ENCODE peak calls at places on chromosomes 4 and X, in seven cellular contexts. L is uterus, B is right lobe of liver, U is A549, D is GM12891, O is HCT116, P is suprapubic skin. R is an unnamed sample.

GRCh38 chr4:47106561-47106960 is 75.2 kb downstream of the GABRB1 start:
- DNase-seq in L (no peak), B (no peak), U (no peak), D (no peak), O (no peak), P (no peak), R (no peak)

GRCh38 chrX:11351375-11352295 is 58.4 kb downstream of the AMELX start:
- DNase-seq in L (peak), B (no peak), U (no peak), D (no peak), O (no peak), P (peak), R (peak)

GRCh38 chr4:61521451-61521850 is 321.3 kb downstream of the ADGRL3 start:
- DNase-seq in L (no peak), B (no peak), U (no peak), D (no peak), O (no peak), P (no peak), R (no peak)

GRCh38 chrX:12240491-12240890 is 102.2 kb downstream of the FRMPD4 start:
- DNase-seq in L (no peak), B (no peak), U (no peak), D (no peak), O (no peak), P (no peak), R (no peak)

GRCh38 chr4:103095080-103095479 is 4.6 kb downstream of the BDH2 start:
- DNase-seq in L (no peak), B (no peak), U (no peak), D (no peak), O (no peak), P (no peak), R (no peak)

GRCh38 chr4:127503111-127503510 is 129.6 kb upstream of the INTU start:
- DNase-seq in L (no peak), B (no peak), U (no peak), D (no peak), O (no peak), P (no peak), R (no peak)

GRCh38 chrX:120791013-120791643 is 84.5 kb downstream of the CT47B1 start:
- DNase-seq in L (peak), B (no peak), U (peak), D (no peak), O (peak), P (no peak), R (peak)

GRCh38 chr4:84877051-84877833 is 89.2 kb downstream of the WDFY3 start:
- DNase-seq in L (no peak), B (no peak), U (peak), D (no peak), O (no peak), P (no peak), R (no peak)

GRCh38 chrX:24990585-24990984 is 25.2 kb downstream of the ARX start:
- DNase-seq in L (no peak), B (no peak), U (no peak), D (no peak), O (no peak), P (no peak), R (no peak)

GRCh38 chr4:169208090-169208455 is 62.7 kb downstream of the SH3RF1 start:
- DNase-seq in L (no peak), B (no peak), U (no peak), D (no peak), O (no peak), P (no peak), R (no peak)

GRCh38 chr4:53682908-53683307 is 91.6 kb upstream of the LNX1 start:
- DNase-seq in L (no peak), B (no peak), U (no peak), D (no peak), O (no peak), P (no peak), R (no peak)

GRCh38 chrX:68935362-68935761 is 106.5 kb downstream of the EFNB1 start:
- DNase-seq in L (no peak), B (no peak), U (no peak), D (no peak), O (no peak), P (peak), R (no peak)

GRCh38 chr4:166482755-166483154 is 609.7 kb downstream of the TLL1 start:
- DNase-seq in L (no peak), B (no peak), U (no peak), D (no peak), O (no peak), P (no peak), R (no peak)

GRCh38 chrX:39905946-39906345 is 191.8 kb downstream of the BCOR start:
- DNase-seq in L (no peak), B (no peak), U (no peak), D (no peak), O (no peak), P (no peak), R (no peak)

GRCh38 chr4:53235547-53235946 is 130.3 kb downstream of the SCFD2 start:
- DNase-seq in L (no peak), B (no peak), U (no peak), D (no peak), O (no peak), P (no peak), R (no peak)

GRCh38 chrX:39639871-39640270 is 457.9 kb downstream of the BCOR start:
- DNase-seq in L (no peak), B (no peak), U (no peak), D (no peak), O (no peak), P (no peak), R (no peak)

GRCh38 chrX:155857561-155857960 is 23.6 kb upstream of the VAMP7 start:
- DNase-seq in L (no peak), B (no peak), U (peak), D (no peak), O (no peak), P (no peak), R (no peak)

GRCh38 chrX:12946838-12947544 is 27.9 kb upstream of the TMSB4X start:
- DNase-seq in L (peak), B (peak), U (peak), D (no peak), O (peak), P (peak), R (peak)

GRCh38 chr4:186021461-186022167 is 47.3 kb upstream of the TLR3 start:
- DNase-seq in L (no peak), B (no peak), U (peak), D (no peak), O (no peak), P (no peak), R (no peak)

GRCh38 chr4:141900841-141901240 is 264.5 kb downstream of the IL15 start:
- DNase-seq in L (no peak), B (no peak), U (no peak), D (no peak), O (no peak), P (no peak), R (no peak)

GRCh38 chr4:113604955-113605354 is 156.6 kb downstream of the CAMK2D start:
- DNase-seq in L (no peak), B (no peak), U (peak), D (no peak), O (no peak), P (no peak), R (no peak)

GRCh38 chrX:109889289-109890006 is 113.5 kb upstream of the TMEM164 start:
- DNase-seq in L (no peak), B (peak), U (no peak), D (no peak), O (no peak), P (no peak), R (no peak)

GRCh38 chr4:142160509-142160908 is 524.1 kb downstream of the IL15 start:
- DNase-seq in L (no peak), B (no peak), U (no peak), D (no peak), O (no peak), P (no peak), R (no peak)

GRCh38 chrX:135437867-135438733 is 16.4 kb downstream of the SMIM10L2A start:
- DNase-seq in L (no peak), B (no peak), U (peak), D (no peak), O (no peak), P (no peak), R (no peak)

GRCh38 chrX:46477435-46477834 is 67.8 kb downstream of the ZNF674 start:
- DNase-seq in L (no peak), B (no peak), U (no peak), D (no peak), O (no peak), P (no peak), R (peak)

GRCh38 chr4:38753021-38753806 is 29.6 kb downstream of the TLR10 start:
- DNase-seq in L (peak), B (no peak), U (peak), D (no peak), O (peak), P (peak), R (peak)

GRCh38 chr4:41132055-41132683 is 82.2 kb downstream of the APBB2 start:
- DNase-seq in L (no peak), B (peak), U (no peak), D (no peak), O (no peak), P (no peak), R (no peak)
- TF ChIP-seq POLR2A in L (no peak), B (no peak), U (no peak), D (no peak), O (no peak), P (no peak), R (no peak)

GRCh38 chrX:153951683-153952372 is 7.4 kb upstream of the RENBP start:
- DNase-seq in L (no peak), B (no peak), U (no peak), D (no peak), O (no peak), P (no peak), R (no peak)
- TF ChIP-seq POLR2A in L (no peak), B (no peak), U (no peak), D (no peak), O (no peak), P (no peak), R (no peak)

DNA sequence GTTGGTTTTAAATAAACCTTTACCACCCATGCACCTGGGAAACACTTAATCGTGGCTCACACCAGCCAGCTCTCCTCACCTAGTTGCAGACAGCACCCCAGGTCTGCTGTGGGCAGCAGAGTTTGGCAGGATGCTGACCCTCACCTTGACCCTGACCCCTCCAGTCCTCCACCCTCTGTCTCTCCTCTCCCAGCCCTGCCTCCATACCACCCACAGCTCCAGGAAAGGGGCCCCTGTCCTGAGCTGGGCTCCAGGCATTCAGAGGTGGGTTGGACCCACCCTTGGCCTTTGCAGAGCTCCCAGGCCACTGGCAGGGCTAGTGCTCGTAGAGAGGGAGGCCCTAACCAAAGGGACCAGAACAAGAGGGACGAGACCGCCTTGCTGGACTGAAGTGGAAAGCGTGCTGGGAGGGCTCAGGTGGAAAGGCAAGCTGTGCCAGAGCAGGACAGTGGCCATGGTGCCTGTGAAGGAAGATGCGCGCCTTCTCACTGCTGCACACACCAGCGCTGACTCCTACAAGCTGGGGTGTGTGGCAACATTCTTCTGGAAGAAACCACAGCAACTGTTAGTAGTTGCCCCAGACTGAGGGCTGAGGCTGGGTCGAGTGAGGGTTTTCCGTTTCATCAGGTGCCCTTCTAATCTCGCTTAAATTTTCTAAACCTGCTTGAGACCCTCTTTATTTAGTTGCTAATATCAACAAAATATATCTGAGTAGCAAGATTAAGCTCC is 10.7 kb upstream of the S100P start:
- DNase-seq in L (no peak), B (no peak), U (no peak), D (no peak), O (no peak), P (no peak), R (no peak)
- TF ChIP-seq POLR2A in L (no peak), B (no peak), U (no peak), D (no peak), O (no peak), P (no peak), R (no peak)

DNA sequence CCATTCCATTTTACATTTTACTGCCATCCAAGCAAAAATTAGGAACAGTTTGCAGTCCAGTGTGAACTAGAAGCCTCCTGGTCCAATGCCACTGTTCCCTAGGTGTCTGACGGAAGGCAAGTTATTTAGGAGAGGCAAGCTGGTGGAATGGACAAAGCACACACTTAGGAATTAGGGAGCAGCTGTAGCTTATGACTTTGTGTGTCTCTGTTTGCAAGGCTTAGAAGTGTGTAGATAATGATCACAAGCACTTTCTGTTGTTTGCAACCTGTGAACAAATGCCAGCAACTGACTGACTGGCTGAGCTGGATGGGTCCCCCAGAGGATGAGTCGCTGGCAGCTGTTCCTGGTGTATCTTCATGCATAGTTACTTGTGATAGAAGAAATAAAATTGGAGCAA is 64.1 kb upstream of the BEND4 start:
- DNase-seq in L (no peak), B (no peak), U (no peak), D (no peak), O (no peak), P (no peak), R (no peak)
- TF ChIP-seq POLR2A in L (no peak), B (no peak), U (no peak), D (no peak), O (no peak), P (no peak), R (no peak)

DNA sequence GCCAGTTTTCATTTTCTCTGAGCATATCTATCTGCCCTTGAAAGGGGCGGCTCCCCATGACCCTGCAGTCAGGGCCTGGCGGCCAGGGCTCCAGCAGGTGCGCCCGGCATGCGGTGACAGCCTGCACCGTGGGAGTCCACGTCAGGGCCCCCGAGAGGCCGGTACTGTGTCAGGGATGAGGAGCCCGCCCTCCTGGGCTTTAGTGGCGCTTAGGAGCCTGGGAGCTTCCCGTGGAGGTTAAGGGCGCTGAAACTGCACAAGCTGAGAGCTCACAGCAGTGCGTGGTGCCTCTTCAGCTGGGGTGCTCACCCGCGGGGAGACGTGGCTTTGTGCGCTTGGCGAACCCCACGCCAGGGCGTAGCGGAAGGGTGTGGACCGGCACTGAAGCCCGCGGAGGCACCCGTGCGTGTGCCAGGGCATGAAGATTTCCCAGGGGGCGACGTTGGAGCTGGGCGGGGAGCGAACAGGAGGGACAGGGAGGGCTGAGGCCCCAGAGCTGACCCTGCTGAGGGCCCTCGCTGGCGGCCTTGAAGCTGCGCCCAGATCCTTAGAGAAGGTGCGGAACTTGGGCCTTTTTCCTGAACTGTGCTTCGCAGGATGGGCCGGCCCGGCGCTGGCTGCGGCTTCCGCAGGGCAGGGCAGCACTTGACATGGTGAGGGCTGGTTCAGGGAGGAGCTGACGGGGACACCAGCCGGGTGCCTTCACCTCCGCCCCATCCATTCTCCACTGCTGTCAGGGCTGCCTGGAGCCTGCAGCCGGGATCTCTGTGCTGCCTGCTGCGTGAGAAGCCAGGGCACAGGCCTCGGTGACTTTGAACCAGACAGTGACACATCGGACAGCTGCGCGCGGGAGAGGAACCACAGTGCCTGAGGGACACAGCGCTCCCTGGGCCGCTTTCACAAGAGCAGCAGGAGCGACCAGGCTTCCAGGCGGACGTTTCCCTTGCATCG is 32.9 kb downstream of the HTT-AS start:
- DNase-seq in L (peak), B (peak), U (no peak), D (no peak), O (no peak), P (peak), R (peak)
- TF ChIP-seq POLR2A in L (no peak), B (peak), U (no peak), D (peak), O (no peak), P (no peak), R (no peak)

GRCh38 chrX:116342903-116343302 is 93.5 kb upstream of the SLC6A14 start:
- DNase-seq in L (no peak), B (no peak), U (no peak), D (no peak), O (no peak), P (no peak), R (peak)
- TF ChIP-seq POLR2A in L (no peak), B (no peak), U (no peak), D (no peak), O (no peak), P (no peak), R (no peak)

DNA sequence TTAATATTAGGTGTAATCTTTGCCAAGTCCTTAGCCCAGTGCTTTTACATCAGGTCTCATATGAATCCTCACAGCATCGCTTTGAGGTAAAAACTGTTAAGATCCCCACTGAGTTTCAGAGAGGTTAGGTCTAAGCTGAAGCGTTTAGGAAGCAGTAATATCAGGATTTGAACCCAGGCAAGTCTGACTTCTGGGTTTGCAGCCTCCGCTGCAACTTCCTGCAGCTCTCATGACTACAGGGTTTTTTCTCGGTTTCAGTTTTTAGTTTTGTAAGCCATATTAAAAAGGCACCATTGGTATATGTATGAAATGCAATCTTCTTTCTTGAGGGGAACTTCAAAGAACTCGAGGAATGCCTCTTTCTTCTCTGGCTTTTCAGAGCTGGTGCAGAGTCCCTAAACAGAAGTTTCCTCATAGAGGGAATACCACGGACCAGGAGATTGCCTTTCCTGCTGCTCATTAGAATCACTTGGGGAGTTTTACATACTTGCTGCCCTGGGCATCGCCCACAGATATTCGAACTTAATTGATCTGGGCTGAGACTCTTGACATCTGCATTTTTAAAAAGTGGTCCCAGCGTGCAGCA is 6.5 kb downstream of the MTM1 start:
- DNase-seq in L (no peak), B (no peak), U (no peak), D (no peak), O (no peak), P (no peak), R (no peak)
- TF ChIP-seq POLR2A in L (no peak), B (no peak), U (no peak), D (no peak), O (no peak), P (no peak), R (no peak)